ENCODE peak calls at places on chromosomes 5 and 9, in nine cellular contexts. U is kidney, B is AML-193, P is GM03348, T is WTC11, K is Panc1, I is GM04504, J is right atrium auricular region, C is BE2C. R is an unnamed sample.

GRCh38 chr9:137506274-137506673 is 43.9 kb downstream of the PNPLA7 start:
- DNase-seq in U (peak), B (no peak), P (no peak), T (no peak), K (no peak), I (no peak), J (no peak), C (no peak), R (no peak)

GRCh38 chr9:79026311-79026710 is 545.5 kb upstream of the TLE4 start:
- DNase-seq in U (no peak), B (no peak), P (no peak), T (no peak), K (no peak), I (no peak), J (no peak), C (no peak), R (peak)

GRCh38 chr5:172872997-172873491 is 39.0 kb downstream of the ERGIC1 start:
- DNase-seq in U (peak), B (no peak), P (peak), T (no peak), K (no peak), I (no peak), J (peak), C (no peak), R (peak)

GRCh38 chr5:55151923-55152842 is 7.8 kb upstream of the GPX8 start:
- DNase-seq in U (no peak), B (no peak), P (no peak), T (no peak), K (no peak), I (peak), J (no peak), C (no peak), R (no peak)

GRCh38 chr5:33008751-33009418 is 297.8 kb downstream of the NPR3 start:
- DNase-seq in U (no peak), B (no peak), P (no peak), T (peak), K (peak), I (no peak), J (no peak), C (no peak), R (no peak)

GRCh38 chr9:99112750-99113417 is 8.0 kb downstream of the TGFBR1 start:
- DNase-seq in U (no peak), B (no peak), P (no peak), T (no peak), K (no peak), I (no peak), J (no peak), C (no peak), R (no peak)

GRCh38 chr9:80644044-80644443 is 1045.3 kb downstream of the TLE1 start:
- DNase-seq in U (no peak), B (no peak), P (no peak), T (no peak), K (no peak), I (no peak), J (no peak), C (no peak), R (no peak)

GRCh38 chr5:108216890-108217289 is 165.0 kb downstream of the FBXL17 start:
- DNase-seq in U (no peak), B (no peak), P (no peak), T (no peak), K (peak), I (peak), J (no peak), C (no peak), R (no peak)

GRCh38 chr5:125134216-125135081 is 388.0 kb upstream of the ZNF608 start:
- DNase-seq in U (no peak), B (no peak), P (peak), T (no peak), K (peak), I (peak), J (no peak), C (no peak), R (no peak)

GRCh38 chr5:65262094-65262493 is 219.6 kb downstream of the ADAMTS6 start:
- DNase-seq in U (no peak), B (no peak), P (peak), T (no peak), K (no peak), I (no peak), J (no peak), C (peak), R (no peak)

GRCh38 chr5:38569180-38569579 is 12.7 kb upstream of the LIFR start:
- DNase-seq in U (no peak), B (no peak), P (no peak), T (no peak), K (no peak), I (no peak), J (no peak), C (no peak), R (no peak)

GRCh38 chr9:134329886-134330285 is 3.6 kb downstream of the RXRA start:
- DNase-seq in U (peak), B (no peak), P (no peak), T (no peak), K (no peak), I (no peak), J (no peak), C (no peak), R (no peak)

GRCh38 chr9:3746296-3747275 is 220.8 kb upstream of the RFX3 start:
- DNase-seq in U (no peak), B (no peak), P (peak), T (no peak), K (no peak), I (peak), J (no peak), C (no peak), R (no peak)

GRCh38 chr9:71079451-71079850 is 42.0 kb downstream of the TRPM3 start:
- DNase-seq in U (no peak), B (no peak), P (peak), T (no peak), K (no peak), I (peak), J (no peak), C (no peak), R (no peak)

GRCh38 chr9:34520505-34521385 is 2.0 kb downstream of the ENHO start:
- DNase-seq in U (no peak), B (no peak), P (no peak), T (no peak), K (no peak), I (no peak), J (no peak), C (no peak), R (no peak)

GRCh38 chr9:37290881-37291485 is 131.5 kb upstream of the GRHPR start:
- DNase-seq in U (no peak), B (peak), P (peak), T (no peak), K (peak), I (peak), J (no peak), C (no peak), R (peak)

GRCh38 chr9:94936411-94936810 is 209.9 kb downstream of the AOPEP start:
- DNase-seq in U (no peak), B (no peak), P (peak), T (no peak), K (no peak), I (no peak), J (no peak), C (no peak), R (no peak)

GRCh38 chr9:94796687-94797086 is 70.2 kb downstream of the AOPEP start:
- DNase-seq in U (no peak), B (no peak), P (no peak), T (no peak), K (no peak), I (no peak), J (no peak), C (no peak), R (no peak)

GRCh38 chr5:151620463-151620844 is 29.3 kb upstream of the FAT2 start:
- DNase-seq in U (no peak), B (no peak), P (no peak), T (no peak), K (no peak), I (no peak), J (no peak), C (no peak), R (no peak)

GRCh38 chr9:18717751-18718150 is 243.8 kb downstream of the ADAMTSL1 start:
- DNase-seq in U (no peak), B (no peak), P (no peak), T (no peak), K (no peak), I (no peak), J (no peak), C (no peak), R (no peak)

GRCh38 chr5:176384991-176385390 is 3.4 kb downstream of the NOP16 start:
- DNase-seq in U (peak), B (no peak), P (no peak), T (no peak), K (no peak), I (no peak), J (no peak), C (no peak), R (no peak)

GRCh38 chr5:120873083-120873482 is 409.0 kb downstream of the PRR16 start:
- DNase-seq in U (no peak), B (no peak), P (peak), T (no peak), K (no peak), I (no peak), J (no peak), C (peak), R (peak)

GRCh38 chr5:115461506-115462290 is 82.9 kb downstream of the FEM1C start:
- DNase-seq in U (no peak), B (no peak), P (peak), T (no peak), K (no peak), I (peak), J (no peak), C (no peak), R (no peak)

GRCh38 chr9:34550681-34551270 is 28.0 kb upstream of the ENHO start:
- DNase-seq in U (peak), B (no peak), P (no peak), T (no peak), K (no peak), I (no peak), J (peak), C (no peak), R (no peak)

R was measured in Kasumi-1.